ENCODE peak calls at places on chromosomes 4 and X, in six cellular contexts. D is brain microvascular endothelial cell, G is heart right ventricle, H is RWPE1, Z is Peyer's patch, E is heart left ventricle. K is an unnamed sample.

GRCh38 chr4:89111833-89112563 is 665 bp downstream of the TIGD2 start:
- DNase-seq in E (no peak), G (no peak), Z (peak), D (peak), H (peak), K (no peak)

GRCh38 chr4:82493721-82494425 is 63.5 kb downstream of the ENOPH1 start:
- DNase-seq in H (no peak), E (no peak), D (no peak), G (no peak), Z (no peak), K (no peak)

GRCh38 chr4:55351824-55352223 is 5.8 kb downstream of the SRD5A3 start:
- DNase-seq in E (no peak), Z (no peak), H (no peak), D (no peak), G (no peak), K (no peak)

GRCh38 chr4:142614621-142615323 is 231.3 kb downstream of the INPP4B start:
- DNase-seq in H (no peak), D (no peak), E (no peak), Z (no peak), G (no peak), K (no peak)

GRCh38 chrX:19785647-19786046 is 101.8 kb downstream of the SH3KBP1 start:
- DNase-seq in G (no peak), H (no peak), E (no peak), Z (no peak), D (no peak), K (no peak)

GRCh38 chrX:107450823-107451509 is 1.5 kb downstream of the FRMPD3 start:
- DNase-seq in E (no peak), H (no peak), Z (no peak), G (no peak), D (no peak), K (no peak)

GRCh38 chrX:21661316-21661715 is 3.2 kb upstream of the KLHL34 start:
- DNase-seq in E (no peak), H (peak), G (no peak), D (no peak), Z (no peak), K (no peak)

GRCh38 chr4:108592674-108592986 is 27.7 kb upstream of the RPL34 start:
- DNase-seq in Z (no peak), E (no peak), G (no peak), H (no peak), D (no peak), K (no peak)

GRCh38 chr4:139563515-139563914 is 7.5 kb upstream of the SETD7 start:
- DNase-seq in D (no peak), G (no peak), H (no peak), E (no peak), Z (no peak), K (no peak)

GRCh38 chrX:30673405-30673804 is 20.2 kb downstream of the GK start:
- DNase-seq in H (no peak), E (no peak), G (no peak), Z (no peak), D (no peak), K (no peak)

GRCh38 chrX:13569479-13570244 is at the start of gene EGFL6:
- DNase-seq in G (no peak), H (no peak), D (no peak), E (peak), Z (no peak), K (no peak)

GRCh38 chr4:113332701-113333100 is 283.2 kb downstream of the ANK2 start:
- DNase-seq in Z (no peak), E (no peak), H (no peak), G (no peak), D (no peak), K (no peak)

GRCh38 chrX:106955004-106955772 is 35.0 kb downstream of the CLDN2 start:
- DNase-seq in G (no peak), D (no peak), H (no peak), E (no peak), Z (no peak), K (no peak)

GRCh38 chr4:149173241-149174013 is 642.2 kb downstream of the IQCM start:
- DNase-seq in Z (no peak), G (no peak), E (no peak), H (no peak), D (peak), K (no peak)

GRCh38 chr4:88962430-88962829 is 94.6 kb downstream of the FAM13A start:
- DNase-seq in E (no peak), H (no peak), Z (no peak), D (no peak), G (no peak), K (no peak)

GRCh38 chrX:1444896-1445480 is 7.7 kb downstream of the ASMTL start:
- DNase-seq in H (no peak), G (no peak), D (no peak), Z (peak), E (peak), K (no peak)

GRCh38 chr4:184899261-184900134 is 73.7 kb upstream of the ACSL1 start:
- DNase-seq in G (no peak), E (no peak), Z (no peak), D (no peak), H (peak), K (peak)

GRCh38 chr4:2417765-2418651 is at the start of gene ZFYVE28:
- DNase-seq in D (no peak), G (no peak), Z (peak), H (no peak), E (no peak), K (no peak)

GRCh38 chr4:125735107-125735506 is 420.4 kb downstream of the FAT4 start:
- DNase-seq in D (peak), Z (no peak), E (no peak), G (no peak), H (peak), K (no peak)

GRCh38 chr4:79552311-79552710 is 144.3 kb upstream of the GK2 start:
- DNase-seq in G (no peak), H (no peak), Z (no peak), E (no peak), D (no peak), K (no peak)

GRCh38 chrX:107445146-107445545 is 4.3 kb upstream of the FRMPD3 start:
- DNase-seq in H (no peak), Z (no peak), E (no peak), G (no peak), D (no peak), K (no peak)

GRCh38 chr4:13920901-13921300 is 293.4 kb upstream of the BOD1L1 start:
- DNase-seq in G (no peak), D (peak), H (peak), Z (peak), E (peak), K (no peak)

GRCh38 chr4:23945521-23946017 is 55.7 kb upstream of the PPARGC1A start:
- DNase-seq in E (no peak), G (no peak), H (peak), D (peak), Z (peak), K (no peak)

GRCh38 chrX:155056471-155056870 is 14.5 kb downstream of the CMC4 start:
- DNase-seq in E (no peak), H (no peak), D (no peak), G (no peak), Z (no peak), K (no peak)

GRCh38 chr4:177450421-177451107 is 8.3 kb upstream of the AGA start:
- DNase-seq in H (no peak), E (no peak), D (no peak), G (no peak), Z (no peak), K (no peak)

GRCh38 chr4:102343964-102344519 is 1.2 kb downstream of the SLC39A8 start:
- DNase-seq in E (no peak), H (peak), D (no peak), G (no peak), Z (no peak), K (no peak)

GRCh38 chrX:70592091-70592490 is 147.5 kb downstream of the DLG3 start:
- DNase-seq in Z (no peak), G (no peak), D (peak), E (no peak), H (peak), K (no peak)
- H3K27ac ChIP-seq in Z (no peak), G (no peak), D (no peak), E (no peak), H (no peak), K (no peak)

DNA sequence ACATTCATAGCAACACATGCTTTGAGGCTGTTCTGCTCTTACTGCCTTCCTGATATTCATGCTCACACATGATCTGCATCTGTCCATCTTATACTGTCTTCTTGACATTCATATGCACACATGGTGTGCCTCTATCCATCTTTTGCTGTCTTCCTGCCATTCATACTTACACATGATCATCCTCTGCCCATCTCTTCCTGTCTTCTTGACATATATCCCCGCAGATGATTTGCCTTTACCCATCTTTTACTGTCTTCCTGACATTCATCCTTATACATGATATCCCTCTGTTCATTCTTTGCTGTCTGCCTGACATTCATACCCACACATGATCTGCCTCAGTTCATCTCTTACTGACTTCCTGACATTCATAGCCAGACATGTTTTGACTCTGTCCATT is 36.8 kb downstream of the SCML1 start:
- DNase-seq in H (no peak), E (no peak), Z (no peak), G (no peak), D (no peak), K (no peak)
- H3K27ac ChIP-seq in H (no peak), E (no peak), Z (no peak), G (no peak), D (no peak), K (no peak)

GRCh38 chrX:131951166-131951565 is 71.9 kb upstream of the STK26 start:
- DNase-seq in H (no peak), E (no peak), G (no peak), D (no peak), Z (no peak), K (no peak)

GRCh38 chrX:131958724-131959123 is 64.4 kb upstream of the STK26 start:
- DNase-seq in H (no peak), Z (no peak), G (no peak), D (no peak), E (no peak), K (no peak)

DNA sequence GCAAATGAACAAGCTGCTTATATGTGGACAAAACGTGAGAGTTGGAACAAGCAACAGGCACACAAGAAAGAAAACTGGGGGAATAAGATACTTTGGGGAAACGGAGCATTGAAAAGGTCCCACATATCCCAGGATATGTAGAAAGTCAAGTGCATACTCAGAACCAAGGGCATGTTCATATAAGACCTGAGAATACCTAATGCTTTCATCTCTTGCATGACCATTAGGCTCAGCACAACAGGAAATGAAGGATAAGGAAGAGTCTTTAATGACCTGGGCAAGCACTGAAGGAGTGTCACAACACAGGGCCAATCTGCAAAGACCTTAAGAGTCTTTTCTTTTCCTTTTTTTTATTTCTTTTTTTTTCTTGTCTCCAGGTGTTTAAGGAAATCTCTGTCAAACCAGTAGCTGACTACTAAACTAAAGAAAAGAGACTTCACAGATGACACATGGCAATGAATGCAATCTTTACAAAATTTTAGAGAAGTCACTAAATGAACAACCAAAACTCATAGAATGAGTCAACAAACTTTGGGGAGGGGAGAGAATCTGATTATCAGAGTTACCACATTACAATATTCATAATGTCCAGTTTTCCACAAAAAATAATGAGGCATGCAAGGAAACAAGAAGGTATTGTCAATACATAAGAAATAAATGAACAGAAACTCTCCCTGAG is 67.9 kb upstream of the STK26 start:
- DNase-seq in G (no peak), Z (no peak), E (no peak), H (no peak), D (no peak), K (no peak)
- H3K27ac ChIP-seq in G (no peak), Z (no peak), E (no peak), H (no peak), D (no peak), K (no peak)

GRCh38 chrX:142637206-142637605 is 388.5 kb upstream of the SPANXN4 start:
- DNase-seq in G (no peak), E (no peak), H (no peak), Z (no peak), D (no peak), K (no peak)
- H3K27ac ChIP-seq in G (no peak), E (no peak), H (no peak), Z (no peak), D (no peak), K (no peak)

GRCh38 chr4:10492486-10492885 is 35.3 kb upstream of the ZNF518B start:
- DNase-seq in Z (no peak), G (no peak), E (no peak), D (no peak), H (no peak), K (no peak)

GRCh38 chr4:10490996-10491395 is 33.8 kb upstream of the ZNF518B start:
- DNase-seq in D (no peak), Z (no peak), H (no peak), E (no peak), G (no peak), K (no peak)

GRCh38 chr4:10495651-10496050 is 38.4 kb upstream of the ZNF518B start:
- DNase-seq in H (no peak), E (no peak), Z (no peak), D (no peak), G (no peak), K (no peak)

GRCh38 chr4:10496200-10496599 is 39.0 kb upstream of the ZNF518B start:
- DNase-seq in Z (no peak), H (no peak), G (no peak), D (no peak), E (no peak), K (no peak)

DNA sequence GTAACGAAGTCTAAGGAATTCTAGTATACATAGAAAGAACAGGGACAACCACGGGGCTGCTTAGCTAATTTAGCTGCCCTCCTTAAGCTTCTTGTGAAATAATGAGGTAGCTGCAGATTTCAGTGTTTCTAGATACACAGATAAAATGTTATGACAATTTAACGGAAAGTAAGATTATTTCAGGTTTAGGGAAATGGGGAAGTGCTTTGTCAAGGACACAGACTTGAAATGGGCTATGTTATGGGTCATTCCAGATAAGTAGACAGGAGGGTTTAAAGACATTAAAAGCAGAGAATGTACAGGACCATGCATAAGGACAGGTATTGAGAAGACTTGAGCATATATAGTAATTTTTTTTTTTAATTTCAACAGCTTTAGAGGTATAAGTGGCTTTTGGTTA is 34.2 kb upstream of the ZNF518B start:
- DNase-seq in G (no peak), Z (no peak), D (no peak), E (no peak), H (no peak), K (no peak)
- H3K27ac ChIP-seq in G (no peak), Z (no peak), D (no peak), E (no peak), H (no peak), K (no peak)

DNA sequence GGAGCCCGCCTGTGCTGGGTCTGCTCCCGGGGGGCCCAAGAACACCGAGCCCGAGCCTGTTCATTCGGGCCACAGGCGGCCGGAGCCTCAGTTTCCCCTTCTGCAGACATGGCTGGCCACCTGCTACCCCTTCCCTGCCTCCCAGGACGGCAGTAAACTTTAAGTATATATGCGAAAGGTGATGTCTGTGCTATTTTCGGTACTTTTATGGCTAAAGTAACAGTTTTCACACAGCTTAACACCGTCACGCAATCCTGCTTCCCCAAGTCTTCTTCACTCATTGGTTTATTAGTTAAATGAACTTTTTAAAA is 464 bp downstream of the ANAPC4 start:
- DNase-seq in Z (no peak), H (no peak), D (no peak), E (no peak), G (no peak), K (no peak)
- H3K27ac ChIP-seq in Z (peak), H (peak), D (peak), E (peak), G (peak), K (peak)

GRCh38 chrX:119757646-119757978 is 776 bp upstream of the SOWAHD start:
- DNase-seq in D (no peak), H (no peak), Z (no peak), G (no peak), E (no peak), K (no peak)
- H3K27ac ChIP-seq in D (no peak), H (no peak), Z (peak), G (no peak), E (no peak), K (no peak)

GRCh38 chrX:68431836-68432235 is 1.5 kb downstream of the OPHN1 start:
- DNase-seq in G (no peak), H (no peak), Z (no peak), E (no peak), D (no peak), K (no peak)

GRCh38 chrX:68433981-68434299 is 645 bp upstream of the OPHN1 start:
- DNase-seq in H (no peak), Z (no peak), G (no peak), D (no peak), E (no peak), K (no peak)

GRCh38 chrX:68432648-68433047 is 647 bp downstream of the OPHN1 start:
- DNase-seq in E (no peak), H (no peak), D (peak), G (no peak), Z (no peak), K (no peak)

GRCh38 chrX:68429216-68429615 is 4.1 kb downstream of the OPHN1 start:
- DNase-seq in H (no peak), D (peak), Z (no peak), G (no peak), E (no peak), K (no peak)

DNA sequence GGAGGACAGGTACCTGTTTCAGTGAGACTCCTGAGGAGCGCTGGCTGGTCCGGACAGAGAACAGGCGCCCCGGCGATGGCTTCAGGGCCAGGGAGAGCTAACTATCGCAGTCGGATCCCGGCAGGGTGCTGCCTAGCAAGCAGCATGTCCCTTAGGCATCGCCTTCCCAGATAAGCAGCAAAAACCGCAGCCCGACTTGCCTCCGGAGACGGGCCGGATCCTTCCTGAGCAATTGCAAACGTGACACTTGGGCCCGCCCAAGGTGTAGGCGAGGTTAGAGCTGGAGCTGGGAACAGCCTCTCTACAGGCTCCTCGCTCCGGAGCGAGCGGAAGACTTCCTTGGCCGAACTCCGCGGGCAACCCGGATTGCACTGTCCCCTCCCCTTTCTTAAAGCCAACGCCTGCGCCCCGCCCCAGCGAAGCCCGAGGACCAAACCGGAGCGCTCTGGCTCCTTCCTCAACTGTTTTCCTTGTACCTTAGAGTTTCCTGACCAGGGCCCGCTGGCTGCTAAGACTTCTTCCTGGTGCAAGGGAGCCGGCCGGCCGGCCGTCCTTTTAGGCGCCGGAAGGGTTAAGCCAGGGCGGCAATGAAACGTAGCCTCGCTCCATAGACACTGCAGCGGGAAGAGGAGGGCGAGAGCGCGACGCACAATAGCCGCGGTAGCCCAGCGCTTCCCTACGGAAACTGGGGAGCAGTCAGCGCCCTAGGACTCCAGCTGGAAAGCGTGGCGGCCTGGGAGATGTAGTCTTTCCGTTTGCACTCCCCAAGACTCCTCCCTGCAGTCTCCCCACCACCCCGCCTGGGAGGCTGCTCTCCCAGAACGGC is at the start of gene OPHN1:
- DNase-seq in D (peak), H (peak), E (peak), Z (peak), G (peak), K (peak)
- H3K27ac ChIP-seq in D (peak), H (peak), E (peak), Z (peak), G (peak), K (peak)

K was measured in left ventricle myocardium inferior.